ENCODE peak calls at places on chromosomes 7 and 10, in five cellular contexts. A, E, O, J and R are unnamed samples.

GRCh38 chr7:29881724-29882123 is 75.4 kb downstream of the WIPF3 start:
- DNase-seq in A (no peak), E (no peak), O (no peak), J (no peak), R (no peak)

GRCh38 chr10:59047957-59048618 is 128.4 kb upstream of the PHYHIPL start:
- DNase-seq in E (peak; percentile 86), J (no peak), A (no peak), O (no peak), R (peak; percentile 12)

GRCh38 chr7:47328392-47329319 is 253.3 kb downstream of the TNS3 start:
- DNase-seq in O (no peak), E (no peak), A (no peak), J (no peak), R (no peak)

GRCh38 chr7:129502708-129503685 is 666 bp downstream of the SMKR1 start:
- DNase-seq in O (no peak), E (no peak), J (no peak), A (no peak), R (peak; percentile 38)

GRCh38 chr10:86647773-86648705 is 6.3 kb upstream of the OPN4 start:
- DNase-seq in A (no peak), E (no peak), J (no peak), O (peak; percentile 90), R (no peak)

GRCh38 chr7:131506597-131506996 is 49.8 kb downstream of the PODXL start:
- DNase-seq in A (no peak), J (no peak), O (no peak), E (no peak), R (no peak)

GRCh38 chr7:12570529-12571461 is at the start of gene SCIN:
- DNase-seq in E (peak; percentile 33), O (no peak), A (no peak), J (peak; percentile 22), R (no peak)

GRCh38 chr7:50266893-50267386 is 37.6 kb upstream of the IKZF1 start:
- DNase-seq in O (no peak), E (peak; percentile 83), J (peak; percentile 17), A (peak; percentile 48), R (peak; percentile 37)

GRCh38 chr10:58175990-58176910 is 91.4 kb downstream of the IPMK start:
- DNase-seq in E (no peak), O (no peak), A (no peak), J (no peak), R (no peak)

GRCh38 chr10:52950578-52950977 is 178.0 kb upstream of the MBL2 start:
- DNase-seq in E (peak; percentile 20), O (no peak), J (no peak), A (no peak), R (no peak)

GRCh38 chr10:28954211-28954610 is 276.9 kb downstream of the BAMBI start:
- DNase-seq in E (no peak), O (no peak), A (no peak), J (no peak), R (no peak)

GRCh38 chr10:90849956-90850749 is 7.7 kb downstream of the HTR7 start:
- DNase-seq in E (no peak), J (no peak), A (no peak), O (peak; percentile 30), R (no peak)

GRCh38 chr7:111475419-111475748 is 86.9 kb downstream of the IMMP2L start:
- DNase-seq in E (no peak), J (no peak), A (no peak), O (no peak), R (no peak)

GRCh38 chr10:65723525-65723924 is 1202.3 kb upstream of the LRRTM3 start:
- DNase-seq in O (no peak), J (no peak), A (no peak), E (peak; percentile 11), R (no peak)

GRCh38 chr10:20882091-20882490 is 15.0 kb downstream of the NEBL start:
- DNase-seq in A (no peak), J (no peak), O (no peak), E (no peak), R (no peak)

GRCh38 chr10:124701435-124701834 is 42.7 kb downstream of the FAM53B start:
- DNase-seq in A (no peak), E (no peak), O (no peak), J (peak; percentile 95), R (no peak)

GRCh38 chr7:131358636-131359035 is 31.0 kb downstream of the MKLN1 start:
- DNase-seq in A (no peak), E (peak; percentile 8), J (no peak), O (no peak), R (no peak)

GRCh38 chr10:78856421-78856820 is 212.3 kb upstream of the ZMIZ1 start:
- DNase-seq in E (no peak), J (peak; percentile 85), A (no peak), O (no peak), R (no peak)

GRCh38 chr10:32436215-32436614 is 9.7 kb upstream of the CCDC7 start:
- DNase-seq in E (no peak), A (no peak), J (no peak), O (no peak), R (no peak)

GRCh38 chr7:156179872-156180390 is 367.7 kb upstream of the SHH start:
- DNase-seq in E (no peak), J (no peak), O (no peak), A (no peak), R (no peak)

GRCh38 chr7:8783229-8783628 is 349.8 kb downstream of the NXPH1 start:
- DNase-seq in A (no peak), J (no peak), E (no peak), O (no peak), R (no peak)

GRCh38 chr7:8781166-8781565 is 347.8 kb downstream of the NXPH1 start:
- DNase-seq in O (no peak), A (no peak), E (no peak), J (no peak), R (no peak)

GRCh38 chr7:8785081-8785480 is 351.7 kb downstream of the NXPH1 start:
- DNase-seq in O (no peak), J (no peak), A (no peak), E (no peak), R (no peak)
- TF ChIP-seq CTCF in O (no peak), J (no peak), A (no peak), E (no peak), R (no peak)

GRCh38 chr10:68208424-68209042 is 23.4 kb downstream of the ATOH7 start:
- DNase-seq in O (no peak), J (no peak), E (peak; percentile 56), A (no peak), R (peak; percentile 41)
- TF ChIP-seq CTCF in O (peak; percentile 67), J (peak; percentile 14), E (peak; percentile 48), A (no peak), R (peak; percentile 42)

GRCh38 chr7:151310578-151310977 is 31.0 kb upstream of the NUB1 start:
- DNase-seq in J (no peak), E (no peak), A (no peak), O (no peak), R (no peak)
- TF ChIP-seq CTCF in J (peak; percentile 48), E (peak; percentile 15), A (peak; percentile 22), O (peak; percentile 78), R (peak; percentile 24)

GRCh38 chr7:149459540-149460433 is 1.1 kb downstream of the ZNF777 start:
- DNase-seq in A (no peak), O (no peak), E (peak; percentile 48), J (no peak), R (peak; percentile 85)

GRCh38 chr7:149462101-149462520 is 1.2 kb upstream of the ZNF777 start:
- DNase-seq in J (no peak), E (no peak), O (no peak), A (no peak), R (no peak)

GRCh38 chr7:149458235-149458634 is 2.6 kb downstream of the ZNF777 start:
- DNase-seq in A (no peak), J (no peak), E (no peak), O (no peak), R (no peak)

GRCh38 chr7:149459201-149459539 is 1.7 kb downstream of the ZNF777 start:
- DNase-seq in E (no peak), O (no peak), A (no peak), J (no peak), R (no peak)

DNA sequence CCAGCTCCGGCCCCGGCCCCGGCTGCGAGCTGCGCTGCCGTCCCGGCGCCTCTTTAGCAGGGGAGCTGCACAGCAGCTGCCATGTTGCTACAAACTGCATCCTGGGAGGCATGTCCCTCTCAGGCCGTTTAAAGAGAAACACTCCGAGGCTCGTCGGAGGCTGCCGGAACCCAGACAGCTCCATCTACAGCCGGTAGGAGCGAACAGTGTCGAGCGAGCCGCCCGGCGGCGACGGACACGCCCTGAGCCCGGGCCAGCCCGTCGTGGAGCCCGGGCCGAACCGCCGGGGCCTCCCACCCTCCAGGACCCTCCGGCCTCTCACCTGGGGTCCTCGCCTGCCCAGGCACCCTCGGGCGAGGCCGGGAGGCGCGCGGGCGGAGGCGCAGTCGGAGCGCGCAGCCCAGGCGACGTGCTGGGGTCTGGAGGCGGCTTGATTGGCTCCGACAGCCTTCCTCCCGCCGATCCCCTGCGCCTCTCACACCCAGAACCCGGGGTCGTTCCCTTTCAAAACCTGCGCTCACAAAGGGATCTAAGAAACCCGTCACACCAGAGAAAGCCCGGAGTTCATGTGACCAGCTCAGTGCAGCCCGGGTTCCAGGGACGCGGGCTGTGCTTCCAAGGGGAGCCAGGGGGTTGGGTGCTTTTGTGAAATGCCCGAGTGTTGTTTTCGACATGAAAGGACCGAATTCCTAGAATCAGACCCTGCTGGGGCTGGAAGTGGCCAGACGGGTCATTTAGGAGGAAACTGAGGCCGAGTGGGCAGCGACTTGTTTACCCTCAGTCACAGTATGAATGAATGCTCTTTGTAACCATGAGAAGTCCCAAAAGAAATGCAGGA is at the start of gene ZNF777:
- DNase-seq in O (peak; percentile 87), J (peak; percentile 85), E (peak; percentile 93), A (peak; percentile 72), R (peak; percentile 98)
- TF ChIP-seq CTCF in O (peak; percentile 64), J (peak; percentile 68), E (peak; percentile 51), A (peak; percentile 56), R (peak; percentile 42)

GRCh38 chr10:30829921-30830671 is 200.5 kb upstream of the LYZL2 start:
- DNase-seq in A (no peak), J (no peak), O (peak; percentile 54), E (no peak), R (no peak)
- TF ChIP-seq CTCF in A (no peak), J (no peak), O (no peak), E (no peak), R (no peak)

GRCh38 chr7:43071604-43072003 is 40.8 kb upstream of the HECW1 start:
- DNase-seq in J (no peak), E (peak; percentile 56), O (no peak), A (no peak), R (no peak)
- TF ChIP-seq CTCF in J (no peak), E (peak; percentile 46), O (peak; percentile 73), A (no peak), R (no peak)

DNA sequence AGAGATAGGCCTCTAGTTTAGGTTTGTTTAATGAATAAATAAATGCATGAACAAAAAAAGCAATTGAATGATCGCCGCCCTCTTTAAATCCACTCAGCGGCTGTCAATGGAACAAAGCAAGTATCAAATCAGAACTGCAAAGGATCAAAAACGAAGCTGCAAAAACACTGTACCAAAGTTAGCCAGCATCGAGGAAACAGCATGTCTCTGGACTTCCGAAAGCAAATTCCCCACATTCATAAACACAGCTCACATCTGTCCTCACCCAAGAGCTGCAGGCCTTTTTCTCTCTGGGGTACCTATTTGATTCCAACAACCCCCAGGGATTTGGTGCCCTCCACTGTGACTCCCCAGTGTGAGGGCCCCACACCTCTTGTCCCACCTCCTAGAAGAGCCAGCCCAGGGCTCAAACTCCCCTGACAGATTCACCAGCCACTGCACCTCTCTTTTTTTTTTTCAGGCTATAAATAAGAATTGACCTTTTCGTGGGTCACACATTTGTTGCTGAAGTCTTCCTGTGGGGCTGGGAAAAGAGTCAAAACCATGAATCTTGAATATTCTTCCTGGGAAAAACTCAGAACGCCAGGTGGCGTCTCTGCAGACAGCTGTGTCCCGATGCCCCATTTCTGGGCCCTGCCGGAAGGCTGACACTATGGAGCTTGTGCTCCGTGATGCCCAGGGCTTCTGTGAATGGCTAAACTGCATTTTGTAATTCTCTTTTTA is 51.8 kb downstream of the HSPA12A start:
- DNase-seq in O (no peak), A (no peak), J (no peak), E (no peak), R (no peak)
- TF ChIP-seq CTCF in O (no peak), A (no peak), J (peak; percentile 58), E (no peak), R (no peak)